ENCODE peak calls at places on chromosomes 2 and 18, in four cellular contexts. O is NCI-H510A; Y is effector CD4-positive, alpha-beta T cell; F is anterior cingulate cortex. M is an unnamed sample.

GRCh38 chr18:63439334-63439733 is 17.1 kb upstream of the VPS4B start:
- DNase-seq in F (no peak), O (no peak), Y (peak; percentile 25), M (peak; percentile 45)

GRCh38 chr18:12750076-12750707 is 47.4 kb downstream of the PSMG2 start:
- DNase-seq in Y (no peak), F (no peak), O (no peak), M (no peak)

GRCh38 chr18:50330176-50330575 is 42.7 kb upstream of the CXXC1 start:
- DNase-seq in F (no peak), O (no peak), Y (no peak), M (no peak)

GRCh38 chr18:32998285-32998684 is 225.5 kb upstream of the KLHL14 start:
- DNase-seq in O (no peak), F (no peak), Y (no peak), M (no peak)

GRCh38 chr2:107325983-107326786 is 440.2 kb upstream of the ST6GAL2 start:
- DNase-seq in F (no peak), O (no peak), Y (no peak), M (no peak)

GRCh38 chr18:28040216-28040615 is 136.7 kb downstream of the CDH2 start:
- DNase-seq in F (no peak), Y (no peak), O (no peak), M (no peak)

GRCh38 chr2:64939332-64939917 is 49.8 kb upstream of the SLC1A4 start:
- DNase-seq in F (no peak), O (no peak), Y (no peak), M (no peak)

GRCh38 chr2:177763532-177764265 is 308.9 kb downstream of the PDE11A start:
- DNase-seq in Y (peak; percentile 69), F (peak; percentile 14), O (peak; percentile 74), M (peak; percentile 34)

GRCh38 chr2:227456772-227457171 is 15.2 kb upstream of the AGFG1 start:
- DNase-seq in Y (no peak), O (no peak), F (no peak), M (no peak)

GRCh38 chr2:216754812-216755211 is 59.5 kb upstream of the IGFBP5 start:
- DNase-seq in F (no peak), Y (no peak), O (no peak), M (no peak)

GRCh38 chr2:119480718-119481142 is 43.6 kb downstream of the SCTR start:
- DNase-seq in O (no peak), F (no peak), Y (no peak), M (no peak)

GRCh38 chr18:70553245-70553960 is 264.6 kb downstream of the SOCS6 start:
- DNase-seq in F (no peak), O (no peak), Y (no peak), M (no peak)

GRCh38 chr2:188291617-188292445 is at the start of gene GULP1:
- DNase-seq in Y (no peak), F (peak; percentile 45), O (peak; percentile 28), M (peak; percentile 92)

GRCh38 chr18:74714796-74715195 is 117.1 kb downstream of the ZNF407 start:
- DNase-seq in O (no peak), F (no peak), Y (no peak), M (no peak)

GRCh38 chr2:178005756-178006155 is 66.8 kb downstream of the PDE11A start:
- DNase-seq in F (no peak), O (no peak), Y (no peak), M (no peak)

GRCh38 chr2:219309278-219309677 is at the start of gene PTPRN:
- DNase-seq in O (peak; percentile 85), F (peak; percentile 55), Y (no peak), M (peak; percentile 74)

GRCh38 chr2:16393483-16394071 is 272.1 kb downstream of the CYRIA start:
- DNase-seq in O (no peak), Y (no peak), F (no peak), M (no peak)

GRCh38 chr2:173593109-173593508 is 238.4 kb downstream of the CDCA7 start:
- DNase-seq in Y (no peak), F (no peak), O (no peak), M (no peak)

GRCh38 chr2:65349863-65350262 is 82.5 kb downstream of the SPRED2 start:
- DNase-seq in F (no peak), Y (no peak), O (peak; percentile 71), M (peak; percentile 73)

GRCh38 chr2:101815739-101816391 is 118.4 kb downstream of the MAP4K4 start:
- DNase-seq in F (no peak), Y (no peak), O (no peak), M (peak; percentile 52)

GRCh38 chr2:37641582-37642111 is 29.8 kb downstream of the CDC42EP3 start:
- DNase-seq in O (no peak), Y (no peak), F (no peak), M (peak; percentile 72)

GRCh38 chr2:28310107-28310506 is 82.6 kb upstream of the FOSL2 start:
- DNase-seq in Y (no peak), O (peak; percentile 29), F (no peak), M (no peak)

GRCh38 chr18:13530879-13531387 is 195.4 kb downstream of the FAM210A start:
- DNase-seq in O (no peak), F (peak; percentile 41), Y (no peak), M (no peak)

GRCh38 chr2:127985026-127985734 is 42.7 kb downstream of the SAP130 start:
- DNase-seq in Y (no peak), O (no peak), F (no peak), M (no peak)

GRCh38 chr18:46756172-46756558 is 688 bp downstream of the ST8SIA5 start:
- DNase-seq in Y (no peak), O (no peak), F (no peak), M (no peak)

GRCh38 chr2:222892321-222892720 is 31.5 kb downstream of the ACSL3 start:
- DNase-seq in Y (no peak), F (no peak), O (no peak), M (no peak)

GRCh38 chr18:47968721-47969120 is 38.3 kb upstream of the SMAD2 start:
- DNase-seq in O (no peak), Y (no peak), F (no peak), M (no peak)

GRCh38 chr2:138365581-138365980 is 136.0 kb upstream of the SPOPL start:
- DNase-seq in Y (no peak), O (no peak), F (no peak), M (no peak)

GRCh38 chr18:31245820-31246219 is 72.1 kb upstream of the DSG1 start:
- DNase-seq in F (no peak), O (no peak), Y (no peak), M (no peak)

GRCh38 chr2:44171018-44171417 is 2.3 kb downstream of the PPM1B start:
- DNase-seq in Y (no peak), F (no peak), O (no peak), M (no peak)

M was measured in SHP77 treated with DMSO at 0.1 percent for 48 hours.